ENCODE peak calls at places on chromosomes 2 and 18, in nine cellular contexts. N, B, I, K, D, H, A, L and V are unnamed samples.

GRCh38 chr2:182181381-182181780 is 195.7 kb downstream of the PPP1R1C start:
- DNase-seq in B (no peak), A (no peak), K (no peak), I (no peak), D (no peak), L (no peak), H (no peak), N (no peak), V (no peak)

GRCh38 chr2:12534646-12535263 is 182.0 kb upstream of the TRIB2 start:
- DNase-seq in N (peak), I (peak), H (peak), D (no peak), A (no peak), B (peak), K (no peak), L (no peak), V (no peak)

GRCh38 chr2:64374686-64375085 is 79.3 kb upstream of the LGALSL start:
- DNase-seq in B (no peak), I (no peak), L (no peak), K (no peak), D (peak), A (no peak), N (no peak), H (peak), V (peak)

GRCh38 chr2:147603434-147604225 is 241.2 kb upstream of the ACVR2A start:
- DNase-seq in L (no peak), B (no peak), N (no peak), A (no peak), I (no peak), K (no peak), H (no peak), D (no peak), V (no peak)

GRCh38 chr2:23495661-23496114 is 110.7 kb downstream of the KLHL29 start:
- DNase-seq in I (no peak), K (no peak), N (no peak), L (no peak), H (no peak), B (no peak), D (no peak), A (no peak), V (no peak)

GRCh38 chr18:46281185-46282176 is 177.3 kb downstream of the HAUS1 start:
- DNase-seq in B (peak), K (peak), L (peak), N (peak), A (peak), H (peak), D (peak), I (peak), V (peak)

GRCh38 chr2:136206613-136207012 is 88.7 kb upstream of the CXCR4 start:
- DNase-seq in D (no peak), K (peak), B (no peak), N (no peak), H (no peak), L (no peak), I (no peak), A (no peak), V (no peak)

GRCh38 chr2:106098081-106098480 is 96.0 kb downstream of the UXS1 start:
- DNase-seq in H (no peak), I (peak), A (no peak), N (peak), B (no peak), L (peak), K (peak), D (no peak), V (no peak)

GRCh38 chr2:95021847-95022246 is 3.7 kb upstream of the MAL start:
- DNase-seq in N (no peak), D (no peak), L (no peak), B (no peak), I (no peak), K (no peak), A (no peak), H (no peak), V (no peak)

GRCh38 chr18:41905786-41906527 is 49.1 kb upstream of the PIK3C3 start:
- DNase-seq in I (no peak), A (no peak), K (no peak), N (no peak), B (no peak), H (no peak), L (no peak), D (no peak), V (no peak)

GRCh38 chr2:48315847-48316194 is 214.1 kb upstream of the STON1 start:
- DNase-seq in N (peak), D (no peak), K (peak), L (no peak), A (peak), H (peak), B (no peak), I (peak), V (no peak)

GRCh38 chr18:23485386-23485785 is 17.9 kb upstream of the RMC1 start:
- DNase-seq in A (no peak), H (no peak), K (no peak), B (no peak), D (no peak), L (no peak), N (peak), I (no peak), V (no peak)

GRCh38 chr2:235077046-235077445 is 125.2 kb downstream of the SH3BP4 start:
- DNase-seq in A (no peak), L (no peak), D (no peak), I (peak), H (no peak), N (no peak), K (no peak), B (no peak), V (no peak)

GRCh38 chr2:145190031-145190703 is 670.2 kb upstream of the ZEB2 start:
- DNase-seq in N (no peak), I (peak), K (no peak), B (peak), D (no peak), H (no peak), A (no peak), L (no peak), V (no peak)

GRCh38 chr2:206176886-206177285 is 17.2 kb downstream of the EEF1B2 start:
- DNase-seq in A (no peak), H (no peak), K (no peak), L (no peak), I (no peak), N (no peak), B (no peak), D (no peak), V (no peak)

GRCh38 chr2:10497797-10498251 is 49.7 kb upstream of the ODC1 start:
- DNase-seq in D (no peak), B (peak), A (peak), I (peak), K (peak), L (peak), N (no peak), H (peak), V (no peak)

GRCh38 chr2:170930132-170931109 is 1.4 kb downstream of the GORASP2 start:
- DNase-seq in B (peak), N (peak), D (no peak), I (peak), H (peak), A (peak), L (peak), K (peak), V (no peak)

GRCh38 chr2:114651933-114652332 is 209.5 kb downstream of the DPP10 start:
- DNase-seq in L (no peak), D (no peak), N (peak), H (no peak), K (no peak), I (no peak), A (no peak), B (no peak), V (no peak)

GRCh38 chr2:168186452-168186851 is 60.9 kb downstream of the STK39 start:
- DNase-seq in I (no peak), N (no peak), B (no peak), A (no peak), L (no peak), D (no peak), H (no peak), K (no peak), V (no peak)

GRCh38 chr2:167059173-167059572 is 170.9 kb downstream of the XIRP2 start:
- DNase-seq in D (no peak), N (no peak), A (no peak), L (no peak), H (no peak), K (no peak), B (no peak), I (no peak), V (no peak)

GRCh38 chr18:24315170-24315569 is 82.5 kb downstream of the OSBPL1A start:
- DNase-seq in D (no peak), I (peak), N (no peak), H (no peak), L (no peak), A (no peak), K (no peak), B (peak), V (no peak)

GRCh38 chr2:30612371-30612770 is 165.3 kb downstream of the LCLAT1 start:
- DNase-seq in D (no peak), L (no peak), B (no peak), H (no peak), I (no peak), A (no peak), N (no peak), K (no peak), V (no peak)

GRCh38 chr2:64978514-64979268 is 10.5 kb upstream of the SLC1A4 start:
- DNase-seq in A (no peak), I (peak), K (no peak), B (peak), D (no peak), L (no peak), H (no peak), N (peak), V (no peak)

GRCh38 chr18:59459352-59460059 is 100.4 kb upstream of the LMAN1 start:
- DNase-seq in B (peak), L (no peak), H (peak), N (peak), I (peak), K (no peak), A (no peak), D (no peak), V (no peak)

GRCh38 chr2:38215993-38216392 is 140.0 kb upstream of the CYP1B1 start:
- DNase-seq in H (peak), I (no peak), N (no peak), A (no peak), B (no peak), D (no peak), K (no peak), L (no peak), V (no peak)

GRCh38 chr2:181354626-181355025 is 102.6 kb upstream of the ITGA4 start:
- DNase-seq in A (no peak), N (no peak), B (peak), H (peak), K (no peak), L (no peak), I (peak), D (no peak), V (no peak)

GRCh38 chr18:62523631-62524442 is 1.0 kb downstream of the ZCCHC2 start:
- DNase-seq in N (peak), A (no peak), B (peak), H (no peak), L (peak), I (peak), D (peak), K (peak), V (peak)

GRCh38 chr18:48547456-48548403 is 8.9 kb downstream of the CTIF start:
- DNase-seq in D (peak), I (peak), H (peak), B (peak), N (peak), L (no peak), A (no peak), K (no peak), V (no peak)

GRCh38 chr2:122703676-122704075 is 948.2 kb downstream of the TSN start:
- DNase-seq in A (no peak), B (no peak), K (no peak), D (no peak), H (no peak), I (no peak), N (no peak), L (no peak), V (no peak)

GRCh38 chr2:1780693-1781092 is 36.4 kb upstream of the PXDN start:
- DNase-seq in L (no peak), B (no peak), H (no peak), N (no peak), A (no peak), I (no peak), D (no peak), K (no peak), V (no peak)

GRCh38 chr2:71907503-71907902 is 240.2 kb downstream of the CYP26B1 start:
- DNase-seq in H (no peak), D (no peak), L (no peak), K (no peak), N (no peak), I (peak), A (no peak), B (no peak), V (no peak)

GRCh38 chr18:79410171-79410641 is 14.5 kb downstream of the NFATC1 start:
- DNase-seq in D (no peak), A (no peak), B (no peak), K (no peak), N (no peak), I (no peak), H (no peak), L (no peak), V (no peak)

GRCh38 chr2:64945973-64946736 is 43.0 kb upstream of the SLC1A4 start:
- DNase-seq in L (peak), D (no peak), N (no peak), I (peak), K (peak), H (no peak), A (no peak), B (peak), V (no peak)